ENCODE peak calls at places on chromosome 1, in ten cellular contexts. U, M, X, D, I, F, N, B, R and Y are unnamed samples.
A peak's percentile ranks its signal among the peaks of the same experiment; 100 is the strongest.

GRCh38 chr1:169891539-169891885 is 2.2 kb downstream of the SCYL3 start:
- DNase-seq in D (no peak), R (no peak), M (no peak), X (no peak), F (no peak), B (no peak), I (no peak), U (no peak), N (no peak), Y (no peak)

GRCh38 chr1:177517556-177517955 is 346.8 kb downstream of the BRINP2 start:
- DNase-seq in X (peak; percentile 10), F (no peak), N (no peak), M (no peak), B (peak; percentile 91), U (no peak), R (peak; percentile 2), I (no peak), D (no peak), Y (no peak)

GRCh38 chr1:239262538-239262937 is 123.8 kb upstream of the CHRM3 start:
- DNase-seq in I (no peak), M (no peak), R (no peak), N (no peak), X (no peak), U (no peak), B (no peak), D (peak; percentile 11), F (no peak), Y (no peak)

GRCh38 chr1:25080294-25081209 is 150.5 kb upstream of the RUNX3 start:
- DNase-seq in B (peak; percentile 16), R (no peak), F (no peak), D (no peak), N (no peak), M (peak; percentile 40), I (no peak), U (no peak), X (no peak), Y (peak; percentile 64)

GRCh38 chr1:84166797-84167196 is 22.7 kb downstream of the PRKACB start:
- DNase-seq in I (no peak), N (no peak), F (no peak), D (no peak), R (no peak), M (no peak), U (no peak), X (no peak), B (no peak), Y (no peak)

GRCh38 chr1:203306089-203306969 is 1.0 kb downstream of the BTG2 start:
- DNase-seq in I (peak; percentile 91), X (peak; percentile 40), F (peak; percentile 93), U (no peak), R (peak; percentile 92), B (peak; percentile 70), N (peak; percentile 69), M (peak; percentile 82), D (no peak), Y (peak; percentile 92)

GRCh38 chr1:180204231-180204630 is 25.8 kb upstream of the LHX4 start:
- DNase-seq in B (no peak), U (no peak), X (no peak), M (no peak), R (no peak), N (no peak), I (no peak), D (no peak), F (no peak), Y (no peak)

GRCh38 chr1:37020653-37021277 is 13.6 kb downstream of the GRIK3 start:
- DNase-seq in F (no peak), U (no peak), B (peak; percentile 2), N (no peak), R (no peak), I (no peak), D (peak; percentile 89), M (no peak), X (no peak), Y (no peak)

GRCh38 chr1:24022611-24023359 is 42.7 kb upstream of the SRSF10 start:
- DNase-seq in D (no peak), R (peak; percentile 89), I (no peak), M (peak; percentile 91), B (peak; percentile 90), U (no peak), N (no peak), F (no peak), X (peak; percentile 89), Y (peak; percentile 54)

GRCh38 chr1:38624341-38625039 is 235.1 kb downstream of the RRAGC start:
- DNase-seq in D (no peak), B (no peak), X (no peak), I (no peak), U (peak; percentile 51), N (peak; percentile 8), F (peak; percentile 34), M (no peak), R (no peak), Y (no peak)

GRCh38 chr1:109904105-109904817 is 6.4 kb upstream of the CSF1 start:
- DNase-seq in D (no peak), B (no peak), N (no peak), F (no peak), U (no peak), M (no peak), X (no peak), I (peak; percentile 42), R (no peak), Y (no peak)

GRCh38 chr1:48442864-48443619 is 29.0 kb downstream of the SPATA6 start:
- DNase-seq in D (peak; percentile 4), F (peak; percentile 77), N (no peak), X (no peak), M (no peak), B (no peak), R (no peak), U (no peak), I (no peak), Y (no peak)

GRCh38 chr1:37673920-37674319 is 18.4 kb upstream of the CDCA8 start:
- DNase-seq in N (no peak), M (no peak), I (no peak), D (peak; percentile 41), U (no peak), F (no peak), X (no peak), B (no peak), R (no peak), Y (no peak)

GRCh38 chr1:17167783-17168479 is 37.0 kb upstream of the PADI1 start:
- DNase-seq in F (peak; percentile 91), M (peak; percentile 72), I (no peak), D (no peak), B (peak; percentile 71), R (peak; percentile 86), U (no peak), N (peak; percentile 8), X (peak; percentile 74), Y (no peak)

GRCh38 chr1:44831516-44831915 is 11.5 kb downstream of the PTCH2 start:
- DNase-seq in D (no peak), U (no peak), B (no peak), I (no peak), N (no peak), X (no peak), M (no peak), F (peak; percentile 31), R (no peak), Y (peak; percentile 56)

GRCh38 chr1:67978988-67979516 is 71.4 kb downstream of the DIRAS3 start:
- DNase-seq in U (no peak), F (no peak), N (no peak), M (peak; percentile 89), D (no peak), X (peak; percentile 82), B (peak; percentile 76), R (peak; percentile 58), I (no peak), Y (no peak)

GRCh38 chr1:229296541-229296941 is 25.6 kb downstream of the RAB4A start:
- DNase-seq in I (no peak), R (peak; percentile 87), U (no peak), D (no peak), N (no peak), F (no peak), B (peak; percentile 84), X (peak; percentile 72), M (no peak), Y (no peak)

GRCh38 chr1:20555758-20556120 is 3.4 kb downstream of the FAM43B start:
- DNase-seq in D (no peak), B (no peak), R (no peak), M (no peak), X (no peak), F (no peak), I (no peak), U (no peak), N (no peak), Y (peak; percentile 25)

GRCh38 chr1:241090798-241091197 is 266.2 kb downstream of the RGS7 start:
- DNase-seq in F (no peak), X (no peak), R (no peak), M (no peak), I (no peak), U (no peak), B (no peak), D (no peak), N (no peak), Y (no peak)

GRCh38 chr1:219660666-219661463 is 48.0 kb upstream of the ZC3H11B start:
- DNase-seq in B (peak; percentile 93), X (peak; percentile 94), I (peak; percentile 74), M (peak; percentile 17), U (peak; percentile 8), N (peak; percentile 81), F (peak; percentile 36), D (peak; percentile 96), R (peak; percentile 95), Y (peak; percentile 96)

GRCh38 chr1:6674796-6675195 is 26.8 kb downstream of the DNAJC11 start:
- DNase-seq in N (no peak), X (no peak), M (no peak), D (no peak), U (peak; percentile 5), B (no peak), R (no peak), F (no peak), I (no peak), Y (no peak)

GRCh38 chr1:19866758-19867157 is 15.4 kb upstream of the OTUD3 start:
- DNase-seq in N (no peak), M (no peak), D (no peak), B (no peak), I (no peak), U (no peak), X (peak; percentile 44), F (peak; percentile 32), R (peak; percentile 72), Y (no peak)

GRCh38 chr1:14301704-14302024 is 296.8 kb upstream of the KAZN start:
- DNase-seq in R (no peak), M (no peak), D (no peak), X (no peak), B (no peak), U (no peak), N (no peak), F (no peak), I (no peak), Y (no peak)

GRCh38 chr1:162145280-162145965 is 75.9 kb downstream of the NOS1AP start:
- DNase-seq in R (peak; percentile 45), I (no peak), F (peak; percentile 98), X (no peak), M (no peak), D (peak; percentile 48), N (peak; percentile 68), U (peak; percentile 34), B (no peak), Y (no peak)

GRCh38 chr1:11729498-11730428 is 6.2 kb upstream of the AGTRAP start:
- DNase-seq in B (no peak), I (no peak), D (no peak), M (no peak), R (no peak), F (peak; percentile 49), N (no peak), X (no peak), U (no peak), Y (no peak)

GRCh38 chr1:4110888-4111287 is 210.8 kb upstream of the C1orf174 start:
- DNase-seq in U (no peak), X (no peak), I (no peak), B (no peak), D (no peak), R (no peak), M (no peak), N (no peak), F (no peak), Y (peak; percentile 49)

GRCh38 chr1:180136311-180136967 is 18.2 kb upstream of the QSOX1 start:
- DNase-seq in N (no peak), R (peak; percentile 59), U (no peak), I (no peak), F (no peak), X (no peak), D (no peak), B (no peak), M (no peak), Y (no peak)

GRCh38 chr1:85448358-85448757 is 16.6 kb downstream of the DDAH1 start:
- DNase-seq in U (no peak), D (no peak), X (peak; percentile 47), M (peak; percentile 23), B (peak; percentile 62), I (no peak), N (no peak), R (peak; percentile 85), F (no peak), Y (no peak)